ENCODE peak calls at places on chromosomes 6 and 20, in seven cellular contexts. One of them, this sample, is unnamed.

GRCh38 chr20:1022871-1023270 is 20.8 kb upstream of the RSPO4 start:
- DNase-seq in Caco-2: no peak
- DNase-seq in T-helper 22 cell: no peak
- DNase-seq in fibroblast of pulmonary artery: no peak
- DNase-seq in heart right ventricle: no peak
- DNase-seq in SW480: no peak
- DNase-seq in astrocyte of the spinal cord: no peak
- DNase-seq in this sample: no peak

GRCh38 chr20:22383156-22383555 is 201.2 kb downstream of the FOXA2 start:
- DNase-seq in astrocyte of the spinal cord: no peak
- DNase-seq in SW480: no peak
- DNase-seq in fibroblast of pulmonary artery: peak
- DNase-seq in Caco-2: no peak
- DNase-seq in heart right ventricle: no peak
- DNase-seq in T-helper 22 cell: no peak
- DNase-seq in this sample: no peak

GRCh38 chr6:30707281-30707850 is 9.7 kb downstream of the MDC1 start:
- DNase-seq in T-helper 22 cell: no peak
- DNase-seq in fibroblast of pulmonary artery: no peak
- DNase-seq in Caco-2: no peak
- DNase-seq in SW480: no peak
- DNase-seq in astrocyte of the spinal cord: no peak
- DNase-seq in heart right ventricle: no peak
- DNase-seq in this sample: peak

GRCh38 chr20:297925-298754 is 770 bp downstream of the ZCCHC3 start:
- DNase-seq in T-helper 22 cell: peak
- DNase-seq in Caco-2: peak
- DNase-seq in astrocyte of the spinal cord: peak
- DNase-seq in heart right ventricle: peak
- DNase-seq in fibroblast of pulmonary artery: peak
- DNase-seq in SW480: peak
- DNase-seq in this sample: peak

GRCh38 chr6:17938885-17939284 is 48.5 kb downstream of the KIF13A start:
- DNase-seq in heart right ventricle: no peak
- DNase-seq in fibroblast of pulmonary artery: peak
- DNase-seq in T-helper 22 cell: no peak
- DNase-seq in astrocyte of the spinal cord: peak
- DNase-seq in Caco-2: no peak
- DNase-seq in SW480: no peak
- DNase-seq in this sample: no peak

GRCh38 chr6:24990944-24991747 is 55.4 kb upstream of the RIPOR2 start:
- DNase-seq in astrocyte of the spinal cord: no peak
- DNase-seq in SW480: no peak
- DNase-seq in Caco-2: no peak
- DNase-seq in T-helper 22 cell: no peak
- DNase-seq in fibroblast of pulmonary artery: no peak
- DNase-seq in heart right ventricle: no peak
- DNase-seq in this sample: no peak

GRCh38 chr20:23019403-23019802 is 15.7 kb upstream of the SSTR4 start:
- DNase-seq in Caco-2: peak
- DNase-seq in heart right ventricle: no peak
- DNase-seq in T-helper 22 cell: no peak
- DNase-seq in fibroblast of pulmonary artery: no peak
- DNase-seq in astrocyte of the spinal cord: no peak
- DNase-seq in SW480: no peak
- DNase-seq in this sample: no peak

GRCh38 chr20:17775600-17775999 is 75.8 kb downstream of the BANF2 start:
- DNase-seq in T-helper 22 cell: no peak
- DNase-seq in heart right ventricle: no peak
- DNase-seq in astrocyte of the spinal cord: no peak
- DNase-seq in fibroblast of pulmonary artery: no peak
- DNase-seq in SW480: no peak
- DNase-seq in Caco-2: no peak
- DNase-seq in this sample: no peak

GRCh38 chr6:144480518-144480917 is 195.4 kb downstream of the UTRN start:
- DNase-seq in astrocyte of the spinal cord: no peak
- DNase-seq in Caco-2: no peak
- DNase-seq in SW480: no peak
- DNase-seq in heart right ventricle: no peak
- DNase-seq in T-helper 22 cell: no peak
- DNase-seq in fibroblast of pulmonary artery: peak
- DNase-seq in this sample: no peak

GRCh38 chr20:63416631-63417030 is 55.5 kb upstream of the CHRNA4 start:
- DNase-seq in Caco-2: no peak
- DNase-seq in astrocyte of the spinal cord: no peak
- DNase-seq in fibroblast of pulmonary artery: no peak
- DNase-seq in SW480: no peak
- DNase-seq in heart right ventricle: no peak
- DNase-seq in T-helper 22 cell: no peak
- DNase-seq in this sample: no peak

GRCh38 chr6:31740397-31741223 is 805 bp downstream of the MSH5 start:
- DNase-seq in T-helper 22 cell: no peak
- DNase-seq in fibroblast of pulmonary artery: no peak
- DNase-seq in heart right ventricle: peak
- DNase-seq in Caco-2: no peak
- DNase-seq in SW480: no peak
- DNase-seq in astrocyte of the spinal cord: no peak
- DNase-seq in this sample: peak

GRCh38 chr6:78829407-78829806 is 37.9 kb upstream of the IRAK1BP1 start:
- DNase-seq in fibroblast of pulmonary artery: no peak
- DNase-seq in T-helper 22 cell: no peak
- DNase-seq in SW480: no peak
- DNase-seq in Caco-2: no peak
- DNase-seq in heart right ventricle: no peak
- DNase-seq in astrocyte of the spinal cord: no peak
- DNase-seq in this sample: peak

GRCh38 chr20:59809630-59810375 is 123.6 kb downstream of the SYCP2 start:
- DNase-seq in astrocyte of the spinal cord: no peak
- DNase-seq in T-helper 22 cell: no peak
- DNase-seq in SW480: no peak
- DNase-seq in fibroblast of pulmonary artery: no peak
- DNase-seq in heart right ventricle: no peak
- DNase-seq in Caco-2: no peak
- DNase-seq in this sample: no peak

GRCh38 chr6:21595951-21596378 is 2.4 kb downstream of the SOX4 start:
- DNase-seq in SW480: peak
- DNase-seq in Caco-2: no peak
- DNase-seq in fibroblast of pulmonary artery: no peak
- DNase-seq in heart right ventricle: peak
- DNase-seq in astrocyte of the spinal cord: no peak
- DNase-seq in T-helper 22 cell: no peak
- DNase-seq in this sample: no peak

GRCh38 chr6:135423649-135424128 is 73.9 kb downstream of the AHI1 start:
- DNase-seq in T-helper 22 cell: no peak
- DNase-seq in heart right ventricle: peak
- DNase-seq in astrocyte of the spinal cord: peak
- DNase-seq in Caco-2: no peak
- DNase-seq in SW480: peak
- DNase-seq in fibroblast of pulmonary artery: peak
- DNase-seq in this sample: peak

GRCh38 chr20:24722586-24722985 is 226.5 kb upstream of the CST7 start:
- DNase-seq in heart right ventricle: no peak
- DNase-seq in T-helper 22 cell: no peak
- DNase-seq in astrocyte of the spinal cord: no peak
- DNase-seq in fibroblast of pulmonary artery: no peak
- DNase-seq in Caco-2: no peak
- DNase-seq in SW480: no peak
- DNase-seq in this sample: no peak

GRCh38 chr6:399785-400517 is 8.4 kb downstream of the IRF4 start:
- DNase-seq in T-helper 22 cell: no peak
- DNase-seq in astrocyte of the spinal cord: no peak
- DNase-seq in heart right ventricle: no peak
- DNase-seq in Caco-2: no peak
- DNase-seq in SW480: peak
- DNase-seq in fibroblast of pulmonary artery: no peak
- DNase-seq in this sample: no peak

GRCh38 chr20:62376112-62377063 is 9.3 kb upstream of the LAMA5 start:
- DNase-seq in SW480: no peak
- DNase-seq in Caco-2: peak
- DNase-seq in astrocyte of the spinal cord: no peak
- DNase-seq in T-helper 22 cell: no peak
- DNase-seq in fibroblast of pulmonary artery: peak
- DNase-seq in heart right ventricle: peak
- DNase-seq in this sample: no peak

GRCh38 chr6:4413073-4413472 is 277.7 kb upstream of the ECI2 start:
- DNase-seq in SW480: no peak
- DNase-seq in T-helper 22 cell: no peak
- DNase-seq in heart right ventricle: no peak
- DNase-seq in fibroblast of pulmonary artery: peak
- DNase-seq in Caco-2: no peak
- DNase-seq in astrocyte of the spinal cord: peak
- DNase-seq in this sample: no peak

GRCh38 chr6:130105996-130106704 is 87.8 kb downstream of the L3MBTL3 start:
- DNase-seq in fibroblast of pulmonary artery: no peak
- DNase-seq in SW480: no peak
- DNase-seq in T-helper 22 cell: no peak
- DNase-seq in astrocyte of the spinal cord: no peak
- DNase-seq in Caco-2: no peak
- DNase-seq in heart right ventricle: no peak
- DNase-seq in this sample: no peak

GRCh38 chr6:12440981-12441380 is 150.8 kb downstream of the EDN1 start:
- DNase-seq in SW480: no peak
- DNase-seq in Caco-2: no peak
- DNase-seq in T-helper 22 cell: no peak
- DNase-seq in fibroblast of pulmonary artery: peak
- DNase-seq in heart right ventricle: no peak
- DNase-seq in astrocyte of the spinal cord: no peak
- DNase-seq in this sample: no peak

GRCh38 chr20:6397115-6397514 is 274.3 kb upstream of the FERMT1 start:
- DNase-seq in SW480: no peak
- DNase-seq in astrocyte of the spinal cord: no peak
- DNase-seq in fibroblast of pulmonary artery: no peak
- DNase-seq in T-helper 22 cell: no peak
- DNase-seq in Caco-2: no peak
- DNase-seq in heart right ventricle: no peak
- DNase-seq in this sample: no peak

GRCh38 chr20:24756292-24757025 is 192.6 kb upstream of the CST7 start:
- DNase-seq in astrocyte of the spinal cord: no peak
- DNase-seq in heart right ventricle: no peak
- DNase-seq in fibroblast of pulmonary artery: no peak
- DNase-seq in T-helper 22 cell: no peak
- DNase-seq in Caco-2: no peak
- DNase-seq in SW480: no peak
- DNase-seq in this sample: no peak

GRCh38 chr6:18990313-18990978 is 603.3 kb downstream of the RNF144B start:
- DNase-seq in T-helper 22 cell: no peak
- DNase-seq in heart right ventricle: peak
- DNase-seq in fibroblast of pulmonary artery: peak
- DNase-seq in SW480: peak
- DNase-seq in astrocyte of the spinal cord: peak
- DNase-seq in Caco-2: peak
- DNase-seq in this sample: peak

GRCh38 chr6:13412639-13413465 is 74.5 kb downstream of the GFOD1 start:
- DNase-seq in Caco-2: no peak
- DNase-seq in astrocyte of the spinal cord: no peak
- DNase-seq in SW480: no peak
- DNase-seq in fibroblast of pulmonary artery: no peak
- DNase-seq in heart right ventricle: no peak
- DNase-seq in T-helper 22 cell: no peak
- DNase-seq in this sample: peak

GRCh38 chr20:48984575-48985219 is 61.4 kb upstream of the CSE1L start:
- DNase-seq in Caco-2: no peak
- DNase-seq in astrocyte of the spinal cord: peak
- DNase-seq in SW480: no peak
- DNase-seq in heart right ventricle: no peak
- DNase-seq in fibroblast of pulmonary artery: no peak
- DNase-seq in T-helper 22 cell: no peak
- DNase-seq in this sample: no peak

This sample was measured in small intestine.